ENCODE peak calls at places on chromosomes 3 and 15, in eight cellular contexts. L is lung, Z is Peyer's patch, S is GM12865, G is AG04450, Y is ovary, W is hepatocyte, F is AG09309. X is an unnamed sample.

GRCh38 chr3:138373695-138374094 is 25.3 kb downstream of the MRAS start:
- DNase-seq in L (no peak), Z (no peak), S (no peak), G (no peak), Y (no peak), W (no peak), F (no peak), X (no peak)

GRCh38 chr3:157572559-157573270 is 69.5 kb upstream of the VEPH1 start:
- DNase-seq in L (peak; percentile 49), Z (peak; percentile 67), S (peak; percentile 61), G (no peak), Y (no peak), W (peak; percentile 58), F (peak; percentile 74), X (peak; percentile 71)

GRCh38 chr3:156321934-156322333 is 201.6 kb downstream of the KCNAB1 start:
- DNase-seq in L (no peak), Z (no peak), S (no peak), G (no peak), Y (no peak), W (no peak), F (no peak), X (no peak)

GRCh38 chr3:59433546-59433945 is 383.7 kb upstream of the CFAP20DC start:
- DNase-seq in L (no peak), Z (no peak), S (no peak), G (no peak), Y (no peak), W (no peak), F (no peak), X (no peak)

GRCh38 chr15:48643776-48644497 is 1.6 kb downstream of the FBN1 start:
- DNase-seq in L (no peak), Z (no peak), S (no peak), G (no peak), Y (no peak), W (no peak), F (no peak), X (peak; percentile 64)

GRCh38 chr3:96700322-96701315 is 113.8 kb upstream of the EPHA6 start:
- DNase-seq in L (no peak), Z (no peak), S (no peak), G (no peak), Y (no peak), W (peak; percentile 36), F (no peak), X (no peak)

GRCh38 chr3:27451261-27451660 is 32.9 kb downstream of the SLC4A7 start:
- DNase-seq in L (no peak), Z (no peak), S (no peak), G (no peak), Y (no peak), W (no peak), F (no peak), X (no peak)

GRCh38 chr3:195411831-195412230 is 31.0 kb downstream of the ACAP2 start:
- DNase-seq in L (no peak), Z (no peak), S (no peak), G (no peak), Y (no peak), W (no peak), F (peak; percentile 34), X (peak; percentile 85)

GRCh38 chr3:133663569-133664313 is 2.0 kb upstream of the TOPBP1 start:
- DNase-seq in L (no peak), Z (no peak), S (peak; percentile 82), G (no peak), Y (no peak), W (peak; percentile 83), F (peak; percentile 8), X (peak; percentile 50)

GRCh38 chr3:45593708-45594601 is 596 bp upstream of the LIMD1 start:
- DNase-seq in L (peak; percentile 69), Z (peak; percentile 88), S (peak; percentile 88), G (no peak), Y (peak; percentile 80), W (peak; percentile 89), F (no peak), X (peak; percentile 56)

GRCh38 chr3:40109641-40110490 is 199.6 kb upstream of the EIF1B start:
- DNase-seq in L (no peak), Z (no peak), S (no peak), G (no peak), Y (peak; percentile 52), W (peak; percentile 20), F (no peak), X (peak; percentile 46)

GRCh38 chr15:30043211-30043655 is 39.5 kb upstream of the GOLGA8J start:
- DNase-seq in L (no peak), Z (no peak), S (no peak), G (no peak), Y (no peak), W (no peak), F (no peak), X (peak; percentile 58)

GRCh38 chr15:89740137-89740536 is 10.9 kb downstream of the MESP1 start:
- DNase-seq in L (peak; percentile 65), Z (peak; percentile 77), S (peak; percentile 85), G (peak; percentile 53), Y (no peak), W (peak; percentile 85), F (no peak), X (peak; percentile 83)

GRCh38 chr3:81761904-81762565 is 590 bp upstream of the GBE1 start:
- DNase-seq in L (no peak), Z (no peak), S (no peak), G (no peak), Y (no peak), W (no peak), F (no peak), X (peak; percentile 60)

GRCh38 chr15:82851981-82852511 is 42.6 kb downstream of the WHAMM start:
- DNase-seq in L (peak; percentile 10), Z (peak; percentile 24), S (no peak), G (no peak), Y (no peak), W (no peak), F (no peak), X (peak; percentile 81)

GRCh38 chr3:99013077-99013476 is 111.6 kb upstream of the DCBLD2 start:
- DNase-seq in L (no peak), Z (no peak), S (no peak), G (no peak), Y (no peak), W (no peak), F (no peak), X (no peak)
- TF ChIP-seq CTCF in L (no peak), Z (no peak), S (no peak), G (no peak), Y (no peak), W (no peak), F (no peak), X (no peak)

DNA sequence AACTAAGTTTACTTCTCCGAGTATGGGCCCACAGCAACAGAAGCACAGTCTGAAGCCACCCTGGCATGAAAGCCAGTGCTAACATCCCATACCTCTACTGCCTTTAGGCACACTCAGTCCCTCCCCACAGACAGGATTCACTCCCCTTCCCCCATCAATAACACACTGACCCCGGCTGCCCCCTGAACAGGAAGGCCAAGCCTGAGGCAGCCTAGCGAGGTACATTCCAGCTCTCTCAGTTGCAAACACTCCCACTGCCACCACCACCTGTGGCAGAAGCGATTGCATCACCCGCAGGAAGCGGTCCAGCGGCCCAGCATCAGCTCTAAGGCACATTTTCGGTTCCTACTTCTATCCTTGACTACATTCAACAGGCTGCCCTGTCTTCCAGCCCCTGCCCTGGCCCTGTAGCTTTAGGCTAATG is 7.0 kb upstream of the BMF start:
- DNase-seq in L (peak; percentile 68), Z (peak; percentile 90), S (peak; percentile 93), G (no peak), Y (no peak), W (no peak), F (no peak), X (no peak)
- H3K4me3 ChIP-seq in L (no peak overlapping the region), Z (no peak overlapping the region), S (no peak overlapping the region), G (no peak overlapping the region), Y (no peak overlapping the region), W (no peak overlapping the region), F (no peak overlapping the region), X (no peak overlapping the region)

DNA sequence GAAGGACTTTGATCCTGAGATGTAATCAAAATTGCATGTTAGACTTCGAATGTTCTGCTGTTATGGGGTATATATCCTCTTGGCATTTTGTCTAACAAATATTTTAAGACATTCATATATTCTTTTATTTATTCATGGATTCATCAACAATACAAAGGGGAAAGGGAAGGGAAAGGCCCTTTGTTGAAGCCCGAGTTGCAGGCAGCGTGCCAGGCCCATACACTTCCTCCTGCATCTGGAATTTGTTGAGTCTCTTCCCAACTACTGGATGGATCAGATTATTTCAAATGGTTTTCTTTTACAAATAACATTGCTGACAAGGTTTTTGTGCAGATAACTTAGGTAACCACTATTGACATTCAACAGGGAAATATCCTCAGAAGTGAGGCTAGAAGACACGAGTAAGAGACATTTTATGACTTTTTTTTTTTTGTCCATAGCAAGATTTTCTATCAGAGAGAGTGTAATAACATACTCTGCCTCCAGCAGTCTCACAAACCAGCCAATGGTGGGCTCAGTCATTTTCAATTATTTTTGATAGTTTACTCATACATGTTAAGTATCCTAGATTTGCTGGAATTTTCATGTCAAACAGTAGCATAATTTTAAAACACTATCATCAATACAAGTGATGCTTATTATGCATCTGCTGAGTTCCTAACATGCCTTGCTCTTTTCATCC is 94.3 kb downstream of the RPL39L start:
- DNase-seq in L (no peak), Z (no peak), S (no peak), G (no peak), Y (no peak), W (no peak), F (no peak), X (peak; percentile 46)
- TF ChIP-seq CTCF in L (no peak), Z (no peak), S (no peak), G (no peak), Y (no peak), W (peak; percentile 7), F (peak; percentile 10), X (no peak)

GRCh38 chr15:40925495-40925862 is 3.7 kb upstream of the DLL4 start:
- DNase-seq in L (no peak), Z (no peak), S (no peak), G (no peak), Y (no peak), W (no peak), F (no peak), X (no peak)
- H3K4me3 ChIP-seq in L (no peak overlapping the region), Z (no peak overlapping the region), S (no peak overlapping the region), G (no peak overlapping the region), Y (no peak overlapping the region), W (no peak overlapping the region), F (no peak overlapping the region), X (no peak overlapping the region)

X was measured in fibroblast of the aortic adventitia.